ENCODE peak calls at places on chromosomes 5 and 9, in nine cellular contexts. L is kidney epithelial cell, T is SK-N-SH, K is A549, Y is GM06990, I is ovary, R is AG10803, S is cardiac muscle cell, V is suprapubic skin. B is an unnamed sample.
A peak's percentile ranks its signal among the peaks of the same experiment; 100 is the strongest.

GRCh38 chr5:73682176-73682575 is 56.2 kb downstream of the ARHGEF28 start:
- DNase-seq in K (no peak), S (no peak), I (no peak), T (no peak), V (no peak), L (no peak), R (no peak), Y (no peak), B (no peak)

GRCh38 chr9:110745656-110746055 is 77.1 kb downstream of the MUSK start:
- DNase-seq in L (no peak), K (no peak), R (peak; percentile 31), Y (no peak), V (no peak), T (no peak), S (no peak), I (no peak), B (no peak)

GRCh38 chr9:119998614-119999013 is 581.4 kb downstream of the CDK5RAP2 start:
- DNase-seq in S (peak; percentile 53), V (no peak), T (no peak), I (no peak), Y (no peak), K (no peak), L (no peak), R (no peak), B (no peak)

GRCh38 chr9:93288891-93289883 is 105.2 kb downstream of the WNK2 start:
- DNase-seq in I (peak; percentile 9), L (peak; percentile 76), R (no peak), S (no peak), T (peak; percentile 27), Y (no peak), K (peak; percentile 50), V (no peak), B (no peak)

GRCh38 chr5:66010476-66010875 is 84.1 kb downstream of the ERBIN start:
- DNase-seq in R (peak; percentile 20), T (no peak), L (no peak), Y (peak; percentile 25), I (no peak), V (no peak), S (no peak), K (no peak), B (no peak)

GRCh38 chr5:139638736-139639618 is 9.2 kb upstream of the CXXC5 start:
- DNase-seq in L (no peak), K (no peak), I (peak; percentile 26), V (peak; percentile 56), S (no peak), T (peak; percentile 59), Y (no peak), R (no peak), B (no peak)

GRCh38 chr9:93223241-93224180 is 39.6 kb downstream of the WNK2 start:
- DNase-seq in I (no peak), S (no peak), Y (no peak), K (peak; percentile 56), R (peak; percentile 63), L (peak; percentile 32), T (peak; percentile 81), V (no peak), B (peak; percentile 65)

GRCh38 chr5:163434410-163434866 is 3.0 kb upstream of the CCNG1 start:
- DNase-seq in L (peak; percentile 68), R (no peak), Y (no peak), T (no peak), K (peak; percentile 23), S (no peak), I (no peak), V (no peak), B (no peak)

GRCh38 chr5:125829349-125829748 is 593.9 kb upstream of the GRAMD2B start:
- DNase-seq in Y (no peak), L (no peak), R (no peak), I (no peak), V (no peak), T (no peak), K (no peak), S (no peak), B (no peak)

GRCh38 chr9:77128125-77128789 is 49.1 kb upstream of the VPS13A start:
- DNase-seq in T (no peak), I (no peak), Y (no peak), R (no peak), L (no peak), S (no peak), K (no peak), V (no peak), B (no peak)

GRCh38 chr9:117725426-117725887 is 21.3 kb downstream of the TLR4 start:
- DNase-seq in L (no peak), Y (no peak), R (peak; percentile 93), K (no peak), I (no peak), S (no peak), T (no peak), V (peak; percentile 68), B (no peak)

GRCh38 chr9:2262371-2262770 is 247.2 kb downstream of the SMARCA2 start:
- DNase-seq in Y (no peak), L (no peak), S (no peak), I (no peak), T (no peak), K (no peak), V (no peak), R (no peak), B (no peak)

GRCh38 chr5:132498152-132498551 is 7.6 kb upstream of the IRF1 start:
- DNase-seq in S (no peak), T (peak; percentile 11), I (no peak), V (peak; percentile 71), L (no peak), K (peak; percentile 59), R (peak; percentile 80), Y (no peak), B (no peak)

GRCh38 chr5:54754420-54754819 is 231.0 kb downstream of the ESM1 start:
- DNase-seq in V (no peak), L (no peak), I (no peak), K (no peak), S (no peak), T (no peak), R (no peak), Y (no peak), B (no peak)

GRCh38 chr9:121658166-121658565 is 6.7 kb downstream of the DAB2IP start:
- DNase-seq in L (no peak), V (no peak), K (no peak), Y (no peak), T (no peak), S (no peak), I (no peak), R (no peak), B (no peak)

GRCh38 chr5:86526811-86527348 is 90.9 kb upstream of the COX7C start:
- DNase-seq in R (no peak), T (no peak), S (no peak), I (no peak), Y (no peak), L (no peak), V (no peak), K (no peak), B (no peak)

GRCh38 chr5:86523718-86524117 is 94.0 kb upstream of the COX7C start:
- DNase-seq in T (no peak), L (no peak), Y (no peak), V (no peak), I (no peak), R (no peak), S (no peak), K (no peak), B (no peak)

DNA sequence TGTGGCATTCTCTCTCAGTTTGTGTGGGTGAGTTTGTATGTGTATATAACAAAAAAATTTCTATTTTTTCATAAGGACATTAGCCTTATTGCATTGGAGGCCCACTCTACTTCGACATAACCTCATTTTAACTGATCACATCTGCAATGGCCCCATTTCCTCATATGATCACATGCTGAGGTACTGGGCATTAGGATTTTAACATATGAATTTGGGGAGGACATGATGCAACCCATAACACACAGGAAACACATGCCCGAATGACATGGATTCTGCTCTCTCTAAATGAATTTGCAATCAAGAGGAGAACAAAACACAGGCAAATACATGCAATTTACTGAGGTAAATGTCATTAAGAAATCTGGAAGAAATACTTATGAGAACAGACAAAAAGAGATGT is 92.1 kb upstream of the COX7C start:
- DNase-seq in S (no peak), L (no peak), V (no peak), Y (no peak), R (no peak), T (no peak), K (no peak), I (no peak), B (no peak)
- H3K4me3 ChIP-seq in S (no peak overlapping the region), L (no peak overlapping the region), V (no peak overlapping the region), Y (no peak overlapping the region), R (no peak overlapping the region), T (no peak overlapping the region), K (no peak overlapping the region), I (no peak overlapping the region), B (no peak overlapping the region)

DNA sequence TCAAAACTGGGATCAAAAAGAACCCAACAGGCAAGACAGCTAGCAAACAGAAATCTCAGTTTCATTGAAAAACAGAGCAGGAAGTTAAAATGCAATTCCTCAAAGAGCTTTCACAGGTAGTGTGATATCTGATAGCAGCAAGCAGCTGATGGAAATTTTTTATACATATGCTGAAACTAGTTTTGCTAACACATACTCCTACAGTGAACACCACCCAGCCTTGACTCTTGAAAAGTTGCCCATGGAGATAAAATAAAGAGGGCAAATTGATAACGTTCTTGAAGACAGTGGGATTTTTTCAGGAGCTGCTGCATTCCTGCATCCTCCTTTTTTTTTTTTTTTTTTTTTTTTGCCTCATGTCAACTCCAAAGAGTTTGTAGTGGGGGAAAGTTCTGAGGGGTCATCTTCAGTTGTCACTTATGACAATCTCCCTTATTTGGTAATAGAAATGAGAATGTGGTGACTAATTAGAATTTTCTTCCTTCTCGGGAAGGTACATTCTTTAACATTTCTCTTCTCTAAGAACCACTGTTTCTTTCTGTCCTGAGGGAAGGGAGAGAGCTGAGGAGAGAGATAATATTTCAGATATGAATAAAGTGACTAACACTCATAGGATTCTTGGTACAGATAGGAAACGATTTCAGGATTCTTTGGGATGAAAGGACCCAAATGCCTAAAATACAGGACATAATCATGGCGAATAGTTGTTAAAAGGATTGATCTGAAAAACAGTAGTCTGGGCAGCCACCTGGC is 24.6 kb downstream of the SH3RF2 start:
- DNase-seq in Y (no peak), L (no peak), R (no peak), S (no peak), V (no peak), K (no peak), I (no peak), T (no peak), B (no peak)
- TF ChIP-seq CTCF in Y (no peak), L (no peak), R (no peak), S (no peak), V (no peak), K (no peak), I (no peak), T (no peak), B (no peak)

DNA sequence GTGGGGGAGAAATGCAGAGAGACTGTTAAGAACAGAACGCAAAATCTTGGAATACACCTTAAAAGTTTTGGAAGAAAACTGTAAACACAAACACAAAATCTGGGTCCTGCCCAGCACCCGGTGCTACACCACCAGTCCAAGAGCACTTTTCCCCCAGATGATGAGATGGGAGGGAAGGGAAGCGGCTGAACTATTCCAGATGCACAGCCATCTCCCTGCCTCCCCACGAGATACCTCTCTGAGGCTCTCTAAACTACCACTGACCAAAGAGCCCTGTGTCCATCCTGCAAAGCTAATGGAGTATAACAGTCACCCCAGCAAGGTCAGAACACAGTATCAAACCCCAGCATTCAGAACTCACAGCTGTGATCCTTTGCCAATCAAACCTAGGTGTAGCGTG is 8.0 kb downstream of the SPARC start:
- DNase-seq in I (no peak), V (no peak), Y (no peak), S (no peak), L (no peak), R (no peak), T (no peak), K (no peak), B (no peak)
- H3K4me3 ChIP-seq in I (no peak overlapping the region), V (no peak overlapping the region), Y (no peak overlapping the region), S (no peak overlapping the region), L (no peak overlapping the region), R (peak overlapping the region; percentile 100), T (peak overlapping the region; percentile 11), K (no peak overlapping the region), B (peak overlapping the region; percentile 6)

GRCh38 chr5:616342-617039 is 4.4 kb downstream of the CEP72 start:
- DNase-seq in S (no peak), I (no peak), R (no peak), T (no peak), K (peak; percentile 27), V (peak; percentile 29), L (no peak), Y (no peak), B (no peak)
- TF ChIP-seq CTCF in S (no peak), I (no peak), R (no peak), T (no peak), K (no peak), V (no peak), L (no peak), Y (no peak), B (no peak)

B was measured in HFF-Myc.